ENCODE peak calls at places on chromosomes 11 and 22, in four cellular contexts. One of them, this sample, is unnamed.

GRCh38 chr11:83336993-83337392 is 50.8 kb upstream of the CCDC90B start:
- DNase-seq in GM12878: no peak
- DNase-seq in HepG2: no peak
- DNase-seq in K562: no peak
- DNase-seq in this sample: no peak

GRCh38 chr11:65611028-65611757 is 2.8 kb downstream of the MAP3K11 start:
- DNase-seq in GM12878: no peak
- DNase-seq in HepG2: no peak
- DNase-seq in K562: no peak
- DNase-seq in this sample: no peak

GRCh38 chr22:22745225-22746060 is 101.0 kb downstream of the GGTLC2 start:
- DNase-seq in HepG2: peak; percentile 5
- DNase-seq in GM12878: no peak
- DNase-seq in K562: peak; percentile 85
- DNase-seq in this sample: peak; percentile 55

GRCh38 chr11:33507967-33508366 is 192.7 kb downstream of the C11orf91 start:
- DNase-seq in HepG2: peak; percentile 21
- DNase-seq in GM12878: no peak
- DNase-seq in K562: no peak
- DNase-seq in this sample: peak; percentile 32

GRCh38 chr22:39114157-39114511 is 17.1 kb downstream of the APOBEC3H start:
- DNase-seq in GM12878: no peak
- DNase-seq in K562: no peak
- DNase-seq in HepG2: no peak
- DNase-seq in this sample: peak; percentile 14

GRCh38 chr22:43392385-43392989 is 19.3 kb upstream of the MPPED1 start:
- DNase-seq in GM12878: no peak
- DNase-seq in HepG2: no peak
- DNase-seq in K562: no peak
- DNase-seq in this sample: no peak

GRCh38 chr22:48949375-48950149 is 878.1 kb downstream of the BRD1 start:
- DNase-seq in GM12878: no peak
- DNase-seq in HepG2: no peak
- DNase-seq in K562: no peak
- DNase-seq in this sample: no peak

GRCh38 chr11:44627911-44628729 is 62.7 kb downstream of the CD82 start:
- DNase-seq in HepG2: no peak
- DNase-seq in K562: no peak
- DNase-seq in GM12878: no peak
- DNase-seq in this sample: no peak

GRCh38 chr22:17397756-17398155 is 28.5 kb downstream of the CECR2 start:
- DNase-seq in GM12878: no peak
- DNase-seq in HepG2: no peak
- DNase-seq in K562: no peak
- DNase-seq in this sample: no peak

GRCh38 chr11:9313648-9314290 is 624 bp downstream of the TMEM41B start:
- DNase-seq in GM12878: no peak
- DNase-seq in HepG2: no peak
- DNase-seq in K562: no peak
- DNase-seq in this sample: no peak

GRCh38 chr11:100639140-100639539 is 47.9 kb upstream of the ARHGAP42 start:
- DNase-seq in K562: no peak
- DNase-seq in GM12878: no peak
- DNase-seq in HepG2: no peak
- DNase-seq in this sample: peak; percentile 17

GRCh38 chr22:28141614-28142013 is 222.6 kb upstream of the PITPNB start:
- DNase-seq in K562: no peak
- DNase-seq in GM12878: no peak
- DNase-seq in HepG2: no peak
- DNase-seq in this sample: no peak

GRCh38 chr22:40491990-40492631 is 121.7 kb downstream of the SGSM3 start:
- DNase-seq in K562: no peak
- DNase-seq in HepG2: no peak
- DNase-seq in GM12878: peak; percentile 95
- DNase-seq in this sample: no peak

GRCh38 chr11:134516529-134516928 is 104.5 kb upstream of the B3GAT1 start:
- DNase-seq in GM12878: no peak
- DNase-seq in HepG2: no peak
- DNase-seq in K562: no peak
- DNase-seq in this sample: no peak

GRCh38 chr11:15711311-15711710 is 596.6 kb downstream of the INSC start:
- DNase-seq in K562: no peak
- DNase-seq in GM12878: no peak
- DNase-seq in HepG2: no peak
- DNase-seq in this sample: no peak

GRCh38 chr11:100004541-100004940 is 682.5 kb upstream of the ARHGAP42 start:
- DNase-seq in GM12878: no peak
- DNase-seq in HepG2: no peak
- DNase-seq in K562: no peak
- DNase-seq in this sample: no peak

GRCh38 chr22:47341464-47341863 is 579.0 kb downstream of the TBC1D22A start:
- DNase-seq in K562: no peak
- DNase-seq in GM12878: no peak
- DNase-seq in HepG2: no peak
- DNase-seq in this sample: no peak

GRCh38 chr11:74680703-74681531 is 50.3 kb downstream of the CHRDL2 start:
- DNase-seq in GM12878: no peak
- DNase-seq in HepG2: no peak
- DNase-seq in K562: no peak
- DNase-seq in this sample: no peak

GRCh38 chr11:36300651-36301050 is 4.6 kb downstream of the PRR5L start:
- DNase-seq in GM12878: no peak
- DNase-seq in K562: no peak
- DNase-seq in HepG2: no peak
- DNase-seq in this sample: no peak

GRCh38 chr11:72338741-72339140 is 94.8 kb upstream of the PHOX2A start:
- DNase-seq in K562: no peak
- DNase-seq in HepG2: no peak
- DNase-seq in GM12878: no peak
- DNase-seq in this sample: no peak

GRCh38 chr11:17734418-17734911 is at the start of gene KCNC1:
- DNase-seq in K562: peak; percentile 46
- DNase-seq in HepG2: no peak
- DNase-seq in GM12878: no peak
- DNase-seq in this sample: peak; percentile 80

GRCh38 chr11:128694618-128695481 is 978 bp downstream of the FLI1 start:
- DNase-seq in HepG2: no peak
- DNase-seq in K562: no peak
- DNase-seq in GM12878: no peak
- DNase-seq in this sample: peak; percentile 39

GRCh38 chr22:48827228-48827810 is 1000.4 kb downstream of the BRD1 start:
- DNase-seq in HepG2: no peak
- DNase-seq in GM12878: no peak
- DNase-seq in K562: no peak
- DNase-seq in this sample: no peak

DNA sequence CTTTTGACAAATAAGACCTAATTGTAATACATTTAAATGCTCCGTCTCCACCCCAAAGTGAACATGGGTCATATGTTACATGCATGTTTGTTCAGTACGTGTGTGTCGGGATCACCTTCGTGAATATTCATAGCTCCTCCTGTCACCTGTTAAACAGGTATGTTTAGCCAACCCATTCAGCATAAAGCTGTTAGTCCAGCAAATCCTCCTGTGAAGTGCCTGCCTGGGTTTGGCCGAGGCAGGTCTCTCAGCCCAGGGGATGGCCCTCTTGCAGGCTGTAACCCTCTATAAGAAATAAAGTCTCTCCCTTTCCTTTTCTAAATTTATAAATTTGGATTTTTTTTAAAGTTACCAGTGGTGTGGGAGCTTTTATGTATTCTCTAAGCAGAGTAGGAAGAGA is 38.9 kb upstream of the NTM start:
- DNase-seq in HepG2: no peak
- DNase-seq in K562: no peak
- DNase-seq in GM12878: no peak
- DNase-seq in this sample: no peak
- TF ChIP-seq FOXK2 in HepG2: no peak
- TF ChIP-seq FOXK2 in K562: no peak
- TF ChIP-seq FOXK2 in GM12878: no peak
- TF ChIP-seq FOXK2 in this sample: no peak

GRCh38 chr11:124899376-124900145 is 1.9 kb upstream of the ROBO4 start:
- DNase-seq in K562: no peak
- DNase-seq in HepG2: no peak
- DNase-seq in GM12878: no peak
- DNase-seq in this sample: no peak

GRCh38 chr11:124900464-124900863 is 2.8 kb upstream of the ROBO4 start:
- DNase-seq in GM12878: no peak
- DNase-seq in K562: no peak
- DNase-seq in HepG2: peak; percentile 25
- DNase-seq in this sample: no peak

GRCh38 chr11:124897681-124898680 is at the start of gene ROBO4:
- DNase-seq in GM12878: no peak
- DNase-seq in HepG2: peak; percentile 22
- DNase-seq in K562: no peak
- DNase-seq in this sample: no peak

GRCh38 chr11:124896821-124897391 is 759 bp downstream of the ROBO4 start:
- DNase-seq in GM12878: no peak
- DNase-seq in HepG2: no peak
- DNase-seq in K562: no peak
- DNase-seq in this sample: no peak

DNA sequence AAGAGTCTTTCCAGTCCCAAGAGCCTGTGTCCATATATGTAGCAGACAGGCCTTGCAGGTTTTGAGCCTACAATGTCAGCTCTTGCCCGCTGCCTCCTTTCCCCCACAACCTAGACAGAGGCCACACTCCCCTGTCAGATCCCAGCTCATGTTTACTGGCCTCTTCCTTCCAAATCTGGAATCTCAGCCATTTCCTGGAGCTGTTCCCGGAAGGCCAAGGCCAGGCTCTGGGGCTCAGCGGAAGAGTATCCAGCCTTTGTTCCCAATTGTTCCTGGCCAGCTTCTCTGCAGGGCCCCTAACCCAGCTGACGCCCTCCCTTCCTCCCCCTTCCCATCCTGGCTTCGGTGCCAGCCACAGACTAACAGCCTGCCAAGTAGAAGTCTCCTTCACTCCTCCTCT is 1.0 kb upstream of the ROBO4 start:
- DNase-seq in HepG2: peak; percentile 44
- DNase-seq in K562: no peak
- DNase-seq in GM12878: no peak
- DNase-seq in this sample: no peak
- TF ChIP-seq BHLHE40 in HepG2: no peak
- TF ChIP-seq BHLHE40 in K562: no peak
- TF ChIP-seq BHLHE40 in GM12878: no peak
- TF ChIP-seq BHLHE40 in this sample: no peak

GRCh38 chr11:1760351-1761109 is 3.2 kb downstream of the CTSD start:
- DNase-seq in K562: no peak
- DNase-seq in GM12878: no peak
- DNase-seq in HepG2: no peak
- DNase-seq in this sample: no peak
- TF ChIP-seq FOXK2 in K562: no peak
- TF ChIP-seq FOXK2 in GM12878: no peak
- TF ChIP-seq FOXK2 in HepG2: no peak
- TF ChIP-seq FOXK2 in this sample: no peak

DNA sequence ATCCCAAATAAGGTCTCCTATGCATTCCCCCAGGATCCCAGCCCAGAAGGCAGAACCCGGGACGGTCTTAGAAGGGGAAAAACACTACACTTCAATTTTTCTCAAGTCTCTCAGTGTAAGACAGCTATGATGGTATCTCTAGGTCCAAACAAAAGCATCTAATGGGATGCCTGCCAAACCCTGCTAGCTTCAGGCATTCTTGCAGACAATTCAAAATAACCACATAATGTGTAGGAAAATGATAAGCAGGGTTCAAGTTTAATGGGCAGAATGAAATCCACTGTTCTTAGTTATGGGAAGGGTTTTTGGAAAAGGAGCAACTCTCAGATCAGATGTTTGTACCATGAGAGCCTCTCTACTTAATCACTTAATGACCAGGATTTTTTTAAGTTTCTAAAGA is 119.8 kb upstream of the ANO1 start:
- DNase-seq in K562: no peak
- DNase-seq in GM12878: no peak
- DNase-seq in HepG2: no peak
- DNase-seq in this sample: no peak
- TF ChIP-seq BHLHE40 in K562: no peak
- TF ChIP-seq BHLHE40 in GM12878: no peak
- TF ChIP-seq BHLHE40 in HepG2: no peak
- TF ChIP-seq BHLHE40 in this sample: no peak

GRCh38 chr22:24847490-24847889 is 41.5 kb downstream of the SGSM1 start:
- DNase-seq in K562: no peak
- DNase-seq in HepG2: no peak
- DNase-seq in GM12878: no peak
- DNase-seq in this sample: no peak
- TF ChIP-seq FOXK2 in K562: no peak
- TF ChIP-seq FOXK2 in HepG2: no peak
- TF ChIP-seq FOXK2 in GM12878: no peak
- TF ChIP-seq FOXK2 in this sample: no peak

GRCh38 chr11:77039491-77040400 is 5.5 kb downstream of the B3GNT6 start:
- DNase-seq in HepG2: no peak
- DNase-seq in K562: no peak
- DNase-seq in GM12878: no peak
- DNase-seq in this sample: no peak
- TF ChIP-seq BHLHE40 in HepG2: no peak
- TF ChIP-seq BHLHE40 in K562: no peak
- TF ChIP-seq BHLHE40 in GM12878: no peak
- TF ChIP-seq BHLHE40 in this sample: no peak